ENCODE peak calls at places on chromosomes 12 and 14, in seven cellular contexts. One of them, this sample, is unnamed.

GRCh38 chr14:21997300-21997699 is 323.7 kb upstream of the OR4E1 start:
- DNase-seq in substantia nigra: no peak
- DNase-seq in A673: peak
- DNase-seq in lung: no peak
- DNase-seq in ovary: no peak
- DNase-seq in cardiac muscle cell: peak
- DNase-seq in CD8-positive, alpha-beta memory T cell: no peak
- DNase-seq in this sample: no peak

GRCh38 chr12:95700316-95700785 is 90.2 kb downstream of the NTN4 start:
- DNase-seq in CD8-positive, alpha-beta memory T cell: no peak
- DNase-seq in ovary: no peak
- DNase-seq in A673: no peak
- DNase-seq in substantia nigra: no peak
- DNase-seq in cardiac muscle cell: no peak
- DNase-seq in lung: no peak
- DNase-seq in this sample: no peak

GRCh38 chr12:82723093-82723492 is 36.4 kb downstream of the TMTC2 start:
- DNase-seq in lung: no peak
- DNase-seq in ovary: no peak
- DNase-seq in substantia nigra: no peak
- DNase-seq in CD8-positive, alpha-beta memory T cell: no peak
- DNase-seq in cardiac muscle cell: no peak
- DNase-seq in A673: no peak
- DNase-seq in this sample: no peak

GRCh38 chr12:128076188-128076587 is 190.8 kb upstream of the TMEM132C start:
- DNase-seq in A673: no peak
- DNase-seq in lung: no peak
- DNase-seq in CD8-positive, alpha-beta memory T cell: no peak
- DNase-seq in cardiac muscle cell: no peak
- DNase-seq in ovary: no peak
- DNase-seq in substantia nigra: no peak
- DNase-seq in this sample: no peak

GRCh38 chr14:103003850-103004249 is 53.5 kb downstream of the CDC42BPB start:
- DNase-seq in A673: no peak
- DNase-seq in substantia nigra: no peak
- DNase-seq in lung: no peak
- DNase-seq in CD8-positive, alpha-beta memory T cell: no peak
- DNase-seq in cardiac muscle cell: no peak
- DNase-seq in ovary: no peak
- DNase-seq in this sample: no peak

GRCh38 chr12:105922670-105923102 is 216.1 kb downstream of the NUAK1 start:
- DNase-seq in CD8-positive, alpha-beta memory T cell: no peak
- DNase-seq in cardiac muscle cell: no peak
- DNase-seq in A673: no peak
- DNase-seq in substantia nigra: no peak
- DNase-seq in lung: no peak
- DNase-seq in ovary: no peak
- DNase-seq in this sample: no peak

GRCh38 chr12:53268009-53268636 is at the start of gene ESPL1:
- DNase-seq in A673: peak
- DNase-seq in substantia nigra: no peak
- DNase-seq in lung: peak
- DNase-seq in ovary: peak
- DNase-seq in CD8-positive, alpha-beta memory T cell: peak
- DNase-seq in cardiac muscle cell: peak
- DNase-seq in this sample: no peak

GRCh38 chr12:108696111-108696995 is 35.0 kb downstream of the CORO1C start:
- DNase-seq in ovary: peak
- DNase-seq in CD8-positive, alpha-beta memory T cell: no peak
- DNase-seq in substantia nigra: no peak
- DNase-seq in lung: no peak
- DNase-seq in cardiac muscle cell: no peak
- DNase-seq in A673: no peak
- DNase-seq in this sample: no peak

GRCh38 chr12:124449623-124450375 is 117.6 kb downstream of the NCOR2 start:
- DNase-seq in ovary: no peak
- DNase-seq in A673: no peak
- DNase-seq in substantia nigra: no peak
- DNase-seq in cardiac muscle cell: no peak
- DNase-seq in lung: no peak
- DNase-seq in CD8-positive, alpha-beta memory T cell: no peak
- DNase-seq in this sample: no peak

GRCh38 chr12:58262796-58263195 is 321.4 kb downstream of the ATP23 start:
- DNase-seq in A673: no peak
- DNase-seq in cardiac muscle cell: no peak
- DNase-seq in lung: no peak
- DNase-seq in ovary: no peak
- DNase-seq in substantia nigra: no peak
- DNase-seq in CD8-positive, alpha-beta memory T cell: no peak
- DNase-seq in this sample: no peak

GRCh38 chr12:64522807-64523206 is 70.9 kb downstream of the TBK1 start:
- DNase-seq in A673: no peak
- DNase-seq in lung: no peak
- DNase-seq in CD8-positive, alpha-beta memory T cell: no peak
- DNase-seq in ovary: no peak
- DNase-seq in substantia nigra: no peak
- DNase-seq in cardiac muscle cell: no peak
- DNase-seq in this sample: no peak

GRCh38 chr12:91009319-91009950 is 4.7 kb upstream of the EPYC start:
- DNase-seq in A673: no peak
- DNase-seq in ovary: no peak
- DNase-seq in substantia nigra: no peak
- DNase-seq in cardiac muscle cell: no peak
- DNase-seq in CD8-positive, alpha-beta memory T cell: no peak
- DNase-seq in lung: no peak
- DNase-seq in this sample: no peak

GRCh38 chr12:96236221-96236822 is 42.1 kb downstream of the ELK3 start:
- DNase-seq in lung: no peak
- DNase-seq in substantia nigra: no peak
- DNase-seq in ovary: no peak
- DNase-seq in A673: no peak
- DNase-seq in CD8-positive, alpha-beta memory T cell: peak
- DNase-seq in cardiac muscle cell: no peak
- DNase-seq in this sample: no peak

DNA sequence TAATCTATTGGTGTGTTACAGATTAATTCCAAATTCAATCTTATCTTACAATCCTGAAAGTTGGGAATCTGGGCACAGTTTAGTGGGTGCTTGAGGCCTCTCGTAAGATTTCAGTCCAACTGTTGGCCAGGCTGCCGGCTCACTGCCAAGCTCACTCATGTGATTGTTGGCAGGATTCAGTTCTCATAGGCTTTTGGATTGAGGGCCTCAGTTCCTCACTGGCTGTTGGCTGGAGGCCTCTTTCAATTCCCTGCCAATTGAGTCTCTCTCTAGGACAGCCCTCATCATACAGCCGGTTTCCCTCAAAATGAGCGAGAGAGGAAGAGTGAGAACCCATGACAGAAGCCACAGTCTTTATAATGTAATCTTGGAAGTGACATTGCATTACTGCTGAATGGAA is 123.5 kb upstream of the FBXO33 start:
- DNase-seq in ovary: no peak
- DNase-seq in A673: no peak
- DNase-seq in lung: no peak
- DNase-seq in substantia nigra: no peak
- DNase-seq in CD8-positive, alpha-beta memory T cell: no peak
- DNase-seq in cardiac muscle cell: no peak
- DNase-seq in this sample: no peak
- H3K27ac ChIP-seq in ovary: no peak
- H3K27ac ChIP-seq in A673: no peak
- H3K27ac ChIP-seq in lung: no peak
- H3K27ac ChIP-seq in substantia nigra: no peak
- H3K27ac ChIP-seq in CD8-positive, alpha-beta memory T cell: no peak
- H3K27ac ChIP-seq in cardiac muscle cell: no peak
- H3K27ac ChIP-seq in this sample: no peak

GRCh38 chr12:65856521-65856920 is 32.2 kb downstream of the HMGA2 start:
- DNase-seq in ovary: no peak
- DNase-seq in A673: no peak
- DNase-seq in CD8-positive, alpha-beta memory T cell: no peak
- DNase-seq in lung: no peak
- DNase-seq in cardiac muscle cell: no peak
- DNase-seq in substantia nigra: no peak
- DNase-seq in this sample: no peak

GRCh38 chr12:65860584-65860983 is 36.3 kb downstream of the HMGA2 start:
- DNase-seq in lung: no peak
- DNase-seq in A673: peak
- DNase-seq in substantia nigra: no peak
- DNase-seq in CD8-positive, alpha-beta memory T cell: no peak
- DNase-seq in cardiac muscle cell: no peak
- DNase-seq in ovary: no peak
- DNase-seq in this sample: no peak

GRCh38 chr12:65858831-65859230 is 34.5 kb downstream of the HMGA2 start:
- DNase-seq in cardiac muscle cell: no peak
- DNase-seq in ovary: no peak
- DNase-seq in CD8-positive, alpha-beta memory T cell: no peak
- DNase-seq in A673: peak
- DNase-seq in substantia nigra: no peak
- DNase-seq in lung: no peak
- DNase-seq in this sample: no peak

GRCh38 chr12:65857875-65858274 is 33.6 kb downstream of the HMGA2 start:
- DNase-seq in substantia nigra: no peak
- DNase-seq in lung: no peak
- DNase-seq in cardiac muscle cell: no peak
- DNase-seq in A673: peak
- DNase-seq in ovary: no peak
- DNase-seq in CD8-positive, alpha-beta memory T cell: no peak
- DNase-seq in this sample: no peak

DNA sequence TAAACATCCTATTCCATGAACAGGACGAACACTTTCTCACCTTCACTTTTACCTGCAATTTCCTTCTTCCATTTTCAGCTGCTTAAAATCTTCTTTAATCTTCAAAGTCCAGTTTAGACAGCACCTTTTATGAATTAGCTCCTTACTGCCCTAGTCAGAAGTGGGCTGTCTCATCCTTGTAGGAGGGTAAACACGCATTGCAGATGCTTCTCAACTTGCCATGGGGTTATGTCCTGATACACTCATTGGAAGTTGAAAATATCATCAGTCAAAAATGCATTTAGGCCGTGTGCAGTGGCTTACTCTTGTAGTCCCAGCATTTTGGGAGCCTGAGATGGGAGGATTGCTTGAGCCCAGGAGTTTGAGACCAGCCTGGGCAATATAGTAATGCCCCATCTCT is 35.2 kb downstream of the HMGA2 start:
- DNase-seq in substantia nigra: no peak
- DNase-seq in lung: no peak
- DNase-seq in A673: no peak
- DNase-seq in CD8-positive, alpha-beta memory T cell: no peak
- DNase-seq in ovary: no peak
- DNase-seq in cardiac muscle cell: no peak
- DNase-seq in this sample: no peak
- H3K27ac ChIP-seq in substantia nigra: no peak
- H3K27ac ChIP-seq in lung: no peak
- H3K27ac ChIP-seq in A673: peak
- H3K27ac ChIP-seq in CD8-positive, alpha-beta memory T cell: no peak
- H3K27ac ChIP-seq in ovary: no peak
- H3K27ac ChIP-seq in cardiac muscle cell: no peak
- H3K27ac ChIP-seq in this sample: no peak

GRCh38 chr12:21434704-21435103 is 2.8 kb upstream of the PYROXD1 start:
- DNase-seq in substantia nigra: no peak
- DNase-seq in ovary: no peak
- DNase-seq in lung: no peak
- DNase-seq in A673: no peak
- DNase-seq in cardiac muscle cell: no peak
- DNase-seq in CD8-positive, alpha-beta memory T cell: no peak
- DNase-seq in this sample: no peak

GRCh38 chr12:21444193-21445146 is 7.0 kb downstream of the PYROXD1 start:
- DNase-seq in CD8-positive, alpha-beta memory T cell: no peak
- DNase-seq in lung: no peak
- DNase-seq in cardiac muscle cell: no peak
- DNase-seq in ovary: no peak
- DNase-seq in A673: no peak
- DNase-seq in substantia nigra: no peak
- DNase-seq in this sample: no peak

GRCh38 chr12:21433525-21433924 is 3.9 kb upstream of the PYROXD1 start:
- DNase-seq in ovary: no peak
- DNase-seq in A673: no peak
- DNase-seq in lung: no peak
- DNase-seq in cardiac muscle cell: no peak
- DNase-seq in substantia nigra: no peak
- DNase-seq in CD8-positive, alpha-beta memory T cell: no peak
- DNase-seq in this sample: no peak

GRCh38 chr12:21439347-21439746 is 1.9 kb downstream of the PYROXD1 start:
- DNase-seq in ovary: no peak
- DNase-seq in lung: no peak
- DNase-seq in cardiac muscle cell: no peak
- DNase-seq in A673: no peak
- DNase-seq in substantia nigra: no peak
- DNase-seq in CD8-positive, alpha-beta memory T cell: no peak
- DNase-seq in this sample: no peak

DNA sequence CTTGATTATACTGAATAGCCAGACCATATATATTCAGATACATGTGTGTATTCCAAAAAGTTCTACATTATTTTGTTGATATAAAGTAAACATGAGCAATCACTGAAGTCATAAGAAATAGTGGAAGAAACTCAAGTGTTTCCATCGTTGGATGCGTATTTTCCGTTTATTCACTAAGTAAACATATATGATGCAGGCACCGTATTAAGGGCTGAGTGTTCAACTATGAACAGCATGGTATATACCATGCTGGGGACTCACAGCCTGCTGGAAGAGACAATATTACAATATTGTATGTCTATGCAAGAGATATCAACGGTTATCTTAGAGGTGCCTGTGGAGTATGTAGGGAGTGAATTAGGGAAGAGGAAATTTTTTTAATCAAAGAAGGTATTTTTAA is 1.2 kb downstream of the PYROXD1 start:
- DNase-seq in CD8-positive, alpha-beta memory T cell: no peak
- DNase-seq in lung: no peak
- DNase-seq in A673: no peak
- DNase-seq in substantia nigra: no peak
- DNase-seq in cardiac muscle cell: no peak
- DNase-seq in ovary: no peak
- DNase-seq in this sample: no peak
- H3K27ac ChIP-seq in CD8-positive, alpha-beta memory T cell: peak
- H3K27ac ChIP-seq in lung: no peak
- H3K27ac ChIP-seq in A673: peak
- H3K27ac ChIP-seq in substantia nigra: no peak
- H3K27ac ChIP-seq in cardiac muscle cell: no peak
- H3K27ac ChIP-seq in ovary: no peak
- H3K27ac ChIP-seq in this sample: no peak

GRCh38 chr12:6452908-6453630 is 1.2 kb downstream of the TAPBPL start:
- DNase-seq in CD8-positive, alpha-beta memory T cell: no peak
- DNase-seq in lung: peak
- DNase-seq in cardiac muscle cell: no peak
- DNase-seq in A673: no peak
- DNase-seq in substantia nigra: no peak
- DNase-seq in ovary: no peak
- DNase-seq in this sample: no peak
- H3K27ac ChIP-seq in CD8-positive, alpha-beta memory T cell: peak
- H3K27ac ChIP-seq in lung: peak
- H3K27ac ChIP-seq in cardiac muscle cell: peak
- H3K27ac ChIP-seq in A673: peak
- H3K27ac ChIP-seq in substantia nigra: peak
- H3K27ac ChIP-seq in ovary: peak
- H3K27ac ChIP-seq in this sample: peak

GRCh38 chr14:85416771-85417170 is 113.2 kb upstream of the FLRT2 start:
- DNase-seq in lung: no peak
- DNase-seq in CD8-positive, alpha-beta memory T cell: no peak
- DNase-seq in A673: peak
- DNase-seq in ovary: no peak
- DNase-seq in substantia nigra: no peak
- DNase-seq in cardiac muscle cell: no peak
- DNase-seq in this sample: no peak
- H3K27ac ChIP-seq in lung: no peak
- H3K27ac ChIP-seq in CD8-positive, alpha-beta memory T cell: no peak
- H3K27ac ChIP-seq in A673: peak
- H3K27ac ChIP-seq in ovary: no peak
- H3K27ac ChIP-seq in substantia nigra: no peak
- H3K27ac ChIP-seq in cardiac muscle cell: no peak
- H3K27ac ChIP-seq in this sample: no peak

GRCh38 chr14:68606644-68607043 is 186.2 kb downstream of the ZFP36L1 start:
- DNase-seq in ovary: no peak
- DNase-seq in cardiac muscle cell: no peak
- DNase-seq in substantia nigra: no peak
- DNase-seq in A673: no peak
- DNase-seq in CD8-positive, alpha-beta memory T cell: no peak
- DNase-seq in lung: no peak
- DNase-seq in this sample: no peak
- H3K27ac ChIP-seq in ovary: peak
- H3K27ac ChIP-seq in cardiac muscle cell: peak
- H3K27ac ChIP-seq in substantia nigra: no peak
- H3K27ac ChIP-seq in A673: no peak
- H3K27ac ChIP-seq in CD8-positive, alpha-beta memory T cell: no peak
- H3K27ac ChIP-seq in lung: no peak
- H3K27ac ChIP-seq in this sample: peak